ENCODE peak calls at places on chromosome 7, in four cellular contexts. One of them, this sample, is unnamed.

GRCh38 chr7:150629347-150629746 is 2.8 kb downstream of the GIMAP6 start:
- DNase-seq in tibial artery: no peak
- DNase-seq in HFF-Myc: no peak
- DNase-seq in AG10803: no peak
- DNase-seq in this sample: no peak

GRCh38 chr7:140229591-140230516 is 53.1 kb upstream of the KDM7A start:
- DNase-seq in HFF-Myc: no peak
- DNase-seq in tibial artery: no peak
- DNase-seq in AG10803: no peak
- DNase-seq in this sample: no peak

GRCh38 chr7:43513236-43513635 is 69.7 kb upstream of the STK17A start:
- DNase-seq in HFF-Myc: no peak
- DNase-seq in AG10803: no peak
- DNase-seq in tibial artery: no peak
- DNase-seq in this sample: no peak

GRCh38 chr7:91772100-91772794 is 108.3 kb downstream of the MTERF1 start:
- DNase-seq in tibial artery: no peak
- DNase-seq in AG10803: no peak
- DNase-seq in HFF-Myc: no peak
- DNase-seq in this sample: peak

GRCh38 chr7:48253020-48253419 is 81.8 kb downstream of the ABCA13 start:
- DNase-seq in tibial artery: no peak
- DNase-seq in AG10803: no peak
- DNase-seq in HFF-Myc: no peak
- DNase-seq in this sample: no peak

GRCh38 chr7:295155-296154 is 5.5 kb downstream of the FOXL3 start:
- DNase-seq in AG10803: no peak
- DNase-seq in tibial artery: peak
- DNase-seq in HFF-Myc: no peak
- DNase-seq in this sample: no peak

GRCh38 chr7:148547946-148548345 is 42.6 kb upstream of the C7orf33 start:
- DNase-seq in AG10803: no peak
- DNase-seq in tibial artery: no peak
- DNase-seq in HFF-Myc: no peak
- DNase-seq in this sample: no peak

GRCh38 chr7:5450549-5451327 is 27.1 kb upstream of the TNRC18 start:
- DNase-seq in AG10803: no peak
- DNase-seq in HFF-Myc: no peak
- DNase-seq in tibial artery: no peak
- DNase-seq in this sample: peak

GRCh38 chr7:157017639-157018327 is 7.3 kb upstream of the MNX1 start:
- DNase-seq in AG10803: no peak
- DNase-seq in HFF-Myc: no peak
- DNase-seq in tibial artery: no peak
- DNase-seq in this sample: no peak

GRCh38 chr7:94395141-94396041 is 696 bp downstream of the COL1A2 start:
- DNase-seq in HFF-Myc: peak
- DNase-seq in tibial artery: peak
- DNase-seq in AG10803: peak
- DNase-seq in this sample: peak
- H3K4me3 ChIP-seq in HFF-Myc: peak
- H3K4me3 ChIP-seq in tibial artery: peak
- H3K4me3 ChIP-seq in AG10803: peak
- H3K4me3 ChIP-seq in this sample: peak

DNA sequence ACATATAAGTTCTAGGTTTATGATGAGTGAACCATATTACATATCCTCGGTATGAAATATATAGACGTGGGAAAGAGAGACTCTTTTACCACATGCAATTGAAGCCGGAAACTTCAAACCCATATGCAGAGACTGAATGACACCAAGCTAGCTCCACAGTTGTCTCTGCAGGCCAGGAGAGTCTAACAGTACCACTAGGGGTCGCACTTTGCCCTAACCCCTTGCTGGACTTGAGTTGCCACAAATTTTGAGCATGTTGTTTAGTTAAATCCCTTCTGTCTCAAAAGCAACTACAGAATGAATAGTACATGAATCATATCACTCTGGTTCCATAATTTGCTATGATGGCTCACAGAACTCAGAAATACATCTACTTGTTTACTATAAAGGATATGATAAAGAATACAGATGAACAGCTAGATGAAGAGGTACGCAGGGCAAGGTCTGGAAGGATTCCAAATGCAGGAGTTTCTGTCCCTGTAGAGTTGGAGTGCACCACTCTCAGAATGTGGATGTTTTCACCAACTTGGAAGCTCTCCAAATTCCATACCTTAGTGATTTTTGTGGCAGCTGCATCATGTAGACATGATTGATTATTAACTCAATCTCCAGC is 112.4 kb upstream of the YAE1 start:
- DNase-seq in HFF-Myc: peak
- DNase-seq in tibial artery: no peak
- DNase-seq in AG10803: peak
- DNase-seq in this sample: peak
- TF ChIP-seq CTCF in HFF-Myc: peak
- TF ChIP-seq CTCF in tibial artery: no peak
- TF ChIP-seq CTCF in AG10803: peak
- TF ChIP-seq CTCF in this sample: peak

DNA sequence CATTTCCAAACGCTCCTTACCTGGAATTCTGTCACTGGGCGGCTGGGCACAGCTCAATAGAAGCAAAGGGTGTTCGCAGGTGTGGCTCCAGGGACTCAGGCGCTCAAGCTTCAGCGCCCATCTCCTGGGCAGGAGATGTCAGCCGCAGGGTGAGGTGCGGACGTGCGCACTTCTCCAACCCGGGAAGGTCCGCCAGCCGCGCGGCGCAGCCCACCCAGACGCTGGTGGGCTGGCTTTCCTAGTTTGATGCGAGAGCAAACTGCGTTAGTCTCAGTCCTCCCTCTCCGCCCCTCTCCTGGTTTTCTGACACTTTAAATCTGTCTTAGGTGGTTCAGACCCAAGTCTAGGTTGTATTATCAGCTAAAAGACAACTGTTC is 267 bp downstream of the CALCR start:
- DNase-seq in AG10803: no peak
- DNase-seq in HFF-Myc: no peak
- DNase-seq in tibial artery: no peak
- DNase-seq in this sample: no peak
- H3K4me3 ChIP-seq in AG10803: no peak
- H3K4me3 ChIP-seq in HFF-Myc: no peak
- H3K4me3 ChIP-seq in tibial artery: no peak
- H3K4me3 ChIP-seq in this sample: no peak

DNA sequence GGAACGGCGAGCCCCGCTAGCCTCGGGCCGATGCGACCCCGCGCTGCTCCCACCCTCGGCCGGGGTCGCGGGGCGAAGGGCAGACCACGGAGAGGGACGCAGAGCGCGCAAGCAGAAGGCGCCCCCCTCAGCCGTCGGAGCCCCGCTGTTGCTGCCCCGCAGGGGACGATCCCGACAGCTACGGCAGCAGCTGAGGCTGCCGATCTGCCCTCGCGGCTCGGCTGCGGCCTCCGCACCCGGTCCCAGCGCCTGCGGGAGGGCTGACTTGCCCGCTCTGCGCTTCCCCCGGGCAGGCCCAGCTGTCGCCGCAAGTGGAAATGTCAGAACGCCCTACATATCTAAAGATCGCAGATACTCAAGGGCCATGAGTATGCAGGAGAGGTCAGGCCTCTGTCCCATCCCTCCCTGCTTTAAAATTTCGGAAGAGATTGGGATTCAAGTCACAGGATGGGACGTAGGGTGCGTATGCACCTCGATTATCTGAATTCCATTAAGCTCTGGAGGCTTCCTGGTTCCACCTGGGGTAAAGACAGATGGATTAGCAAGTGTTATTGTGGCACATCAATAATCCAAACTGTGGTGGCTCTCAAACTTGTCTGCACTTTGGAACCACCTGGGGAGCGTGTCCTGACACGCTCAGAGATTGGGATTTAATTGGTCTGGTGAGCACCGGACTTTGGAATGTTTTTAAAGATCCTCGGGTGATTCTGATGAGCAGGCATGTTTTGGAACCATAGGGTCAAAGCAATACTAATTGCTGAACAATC is at the start of gene CRPPA:
- DNase-seq in tibial artery: peak
- DNase-seq in AG10803: peak
- DNase-seq in HFF-Myc: no peak
- DNase-seq in this sample: peak
- TF ChIP-seq CTCF in tibial artery: no peak
- TF ChIP-seq CTCF in AG10803: no peak
- TF ChIP-seq CTCF in HFF-Myc: no peak
- TF ChIP-seq CTCF in this sample: no peak

GRCh38 chr7:19112290-19113000 is 5.0 kb downstream of the TWIST1 start:
- DNase-seq in tibial artery: no peak
- DNase-seq in HFF-Myc: no peak
- DNase-seq in AG10803: peak
- DNase-seq in this sample: peak
- H3K4me3 ChIP-seq in tibial artery: peak
- H3K4me3 ChIP-seq in HFF-Myc: peak
- H3K4me3 ChIP-seq in AG10803: peak
- H3K4me3 ChIP-seq in this sample: peak

This sample was measured in fibroblast of the aortic adventitia.